ENCODE peak calls at places on chromosomes 1 and 21, in eight cellular contexts. D is HCT116; R is OCI-LY7; V is transverse colon; F is stomach; K is uterus; W is IMR-90; H is CD8-positive, alpha-beta memory T cell. Z is an unnamed sample.

GRCh38 chr1:33916786-33917185 is 52.9 kb downstream of the HMGB4 start:
- DNase-seq in D (no peak), R (no peak), V (no peak), F (no peak), K (no peak), W (no peak), H (no peak), Z (no peak)

GRCh38 chr1:9249534-9250335 is 15.2 kb downstream of the H6PD start:
- DNase-seq in D (no peak), R (peak; percentile 34), V (peak; percentile 52), F (peak; percentile 64), K (peak; percentile 49), W (peak; percentile 44), H (no peak), Z (peak; percentile 72)

GRCh38 chr21:17903029-17903806 is 84.1 kb upstream of the C21orf91 start:
- DNase-seq in D (no peak), R (peak; percentile 74), V (no peak), F (no peak), K (no peak), W (peak; percentile 49), H (no peak), Z (no peak)

GRCh38 chr21:31497939-31498338 is 153.9 kb upstream of the TIAM1 start:
- DNase-seq in D (no peak), R (no peak), V (no peak), F (no peak), K (no peak), W (no peak), H (no peak), Z (no peak)

GRCh38 chr21:16709866-16710550 is 802.8 kb upstream of the CXADR start:
- DNase-seq in D (no peak), R (no peak), V (no peak), F (no peak), K (peak; percentile 77), W (peak; percentile 77), H (no peak), Z (no peak)

GRCh38 chr1:47823016-47823843 is 174.0 kb downstream of the TRABD2B start:
- DNase-seq in D (no peak), R (no peak), V (no peak), F (no peak), K (no peak), W (no peak), H (no peak), Z (no peak)

GRCh38 chr1:234533975-234534876 is 55.2 kb upstream of the TARBP1 start:
- DNase-seq in D (no peak), R (no peak), V (peak; percentile 80), F (peak; percentile 85), K (peak; percentile 98), W (peak; percentile 98), H (no peak), Z (peak; percentile 63)

GRCh38 chr21:33949516-33950424 is 34.2 kb upstream of the ATP5PO start:
- DNase-seq in D (no peak), R (no peak), V (no peak), F (no peak), K (no peak), W (no peak), H (peak; percentile 30), Z (no peak)

GRCh38 chr21:39961251-39961650 is 94.0 kb downstream of the PCP4 start:
- DNase-seq in D (no peak), R (no peak), V (no peak), F (no peak), K (no peak), W (no peak), H (no peak), Z (no peak)

GRCh38 chr21:39971961-39972360 is 104.7 kb downstream of the PCP4 start:
- DNase-seq in D (no peak), R (no peak), V (no peak), F (no peak), K (no peak), W (no peak), H (no peak), Z (no peak)

GRCh38 chr21:39968010-39968409 is 100.8 kb downstream of the PCP4 start:
- DNase-seq in D (no peak), R (no peak), V (no peak), F (no peak), K (no peak), W (no peak), H (no peak), Z (no peak)

GRCh38 chr21:39969691-39970364 is 102.6 kb downstream of the PCP4 start:
- DNase-seq in D (no peak), R (no peak), V (no peak), F (no peak), K (no peak), W (no peak), H (no peak), Z (no peak)

DNA sequence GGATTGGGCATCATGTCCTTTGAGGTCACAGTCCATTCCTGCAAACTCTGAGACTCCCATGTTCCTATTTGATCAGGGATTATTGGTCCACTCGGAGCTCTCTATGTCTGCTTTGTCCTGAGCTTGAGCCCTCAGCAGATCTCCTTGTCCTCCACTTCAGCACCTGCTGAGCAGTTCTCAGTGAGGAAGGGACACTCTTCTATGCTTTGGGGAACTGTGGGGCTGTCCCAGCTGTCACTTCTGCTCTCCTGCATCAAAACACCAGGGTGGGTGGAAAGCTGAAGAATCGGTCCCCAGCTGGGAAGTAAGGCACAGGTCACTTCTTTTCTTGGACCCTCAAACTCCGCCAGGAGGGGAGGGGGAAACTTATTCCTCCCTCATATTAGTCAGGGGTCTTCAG is 99.5 kb downstream of the PCP4 start:
- DNase-seq in D (no peak), R (no peak), V (no peak), F (no peak), K (no peak), W (no peak), H (no peak), Z (no peak)
- H3K4me1 ChIP-seq in D (no peaks in the 10 kb centered on the region), R (no peaks in the 10 kb centered on the region), V (no peaks in the 10 kb centered on the region), F (no peaks in the 10 kb centered on the region), K (no peaks in the 10 kb centered on the region), W (no peaks in the 10 kb centered on the region), H (no peaks in the 10 kb centered on the region), Z (no peaks in the 10 kb centered on the region)

GRCh38 chr1:85202864-85203255 is 2.0 kb upstream of the SYDE2 start:
- DNase-seq in D (no peak), R (no peak), V (no peak), F (no peak), K (no peak), W (no peak), H (no peak), Z (no peak)

GRCh38 chr1:85200870-85201339 is at the start of gene SYDE2:
- DNase-seq in D (no peak), R (peak; percentile 35), V (peak; percentile 84), F (peak; percentile 82), K (peak; percentile 77), W (peak; percentile 58), H (peak; percentile 61), Z (peak; percentile 69)

GRCh38 chr1:85202092-85202863 is 1.5 kb upstream of the SYDE2 start:
- DNase-seq in D (no peak), R (no peak), V (no peak), F (no peak), K (no peak), W (no peak), H (no peak), Z (no peak)

GRCh38 chr1:85201340-85202091 is 700 bp upstream of the SYDE2 start:
- DNase-seq in D (no peak), R (peak; percentile 4), V (peak; percentile 76), F (peak; percentile 78), K (peak; percentile 71), W (peak; percentile 49), H (peak; percentile 48), Z (peak; percentile 76)

GRCh38 chr1:85203573-85204169 is 2.9 kb upstream of the SYDE2 start:
- DNase-seq in D (no peak), R (no peak), V (no peak), F (no peak), K (no peak), W (peak; percentile 22), H (no peak), Z (no peak)
- H3K27ac ChIP-seq in D (no peak overlapping the region), R (no peak overlapping the region), V (peak overlapping the region; percentile 98), F (no peak overlapping the region), K (no peak overlapping the region), W (no peak overlapping the region), H (no peak overlapping the region), Z (no peak overlapping the region)

GRCh38 chr1:77975907-77976306 is 3.0 kb downstream of the FUBP1 start:
- DNase-seq in D (no peak), R (no peak), V (no peak), F (no peak), K (no peak), W (no peak), H (no peak), Z (no peak)
- H3K4me1 ChIP-seq in D (peaks cover 12% of the 10 kb centered on the region), R (peaks cover 34% of the 10 kb centered on the region), V (peaks cover 66% of the 10 kb centered on the region), F (peaks cover 67% of the 10 kb centered on the region), K (peaks cover 5% of the 10 kb centered on the region), W (peaks cover 2% of the 10 kb centered on the region), H (peaks cover 62% of the 10 kb centered on the region), Z (no peaks in the 10 kb centered on the region)

GRCh38 chr1:37323486-37324377 is 150.6 kb upstream of the ZC3H12A start:
- DNase-seq in D (no peak), R (peak; percentile 54), V (no peak), F (no peak), K (no peak), W (peak; percentile 3), H (no peak), Z (no peak)

GRCh38 chr1:37325010-37325409 is 149.4 kb upstream of the ZC3H12A start:
- DNase-seq in D (no peak), R (no peak), V (no peak), F (no peak), K (no peak), W (no peak), H (no peak), Z (no peak)

GRCh38 chr1:37325509-37326437 is 148.6 kb upstream of the ZC3H12A start:
- DNase-seq in D (peak; percentile 31), R (no peak), V (no peak), F (no peak), K (no peak), W (no peak), H (no peak), Z (no peak)
- H3K27ac ChIP-seq in D (no peak overlapping the region), R (no peak overlapping the region), V (no peak overlapping the region), F (no peak overlapping the region), K (no peak overlapping the region), W (no peak overlapping the region), H (no peak overlapping the region), Z (no peak overlapping the region)

GRCh38 chr1:161707503-161707902 is 474 bp downstream of the FCRLA start:
- DNase-seq in D (no peak), R (no peak), V (no peak), F (no peak), K (no peak), W (no peak), H (no peak), Z (no peak)

GRCh38 chr1:161709373-161709772 is 2.3 kb downstream of the FCRLA start:
- DNase-seq in D (no peak), R (peak; percentile 70), V (no peak), F (no peak), K (no peak), W (no peak), H (no peak), Z (no peak)

GRCh38 chr1:161706483-161707347 is at the start of gene FCRLA:
- DNase-seq in D (no peak), R (peak; percentile 94), V (no peak), F (no peak), K (no peak), W (peak; percentile 97), H (no peak), Z (peak; percentile 53)

GRCh38 chr1:161705537-161705936 is 1.5 kb upstream of the FCRLA start:
- DNase-seq in D (no peak), R (peak; percentile 92), V (no peak), F (no peak), K (no peak), W (no peak), H (no peak), Z (peak; percentile 70)

GRCh38 chr1:161706116-161706482 is 930 bp upstream of the FCRLA start:
- DNase-seq in D (no peak), R (no peak), V (no peak), F (no peak), K (no peak), W (peak; percentile 75), H (no peak), Z (no peak)
- H3K4me1 ChIP-seq in D (no peaks in the 10 kb centered on the region), R (peaks cover 48% of the 10 kb centered on the region), V (no peaks in the 10 kb centered on the region), F (no peaks in the 10 kb centered on the region), K (no peaks in the 10 kb centered on the region), W (peaks cover 11% of the 10 kb centered on the region), H (no peaks in the 10 kb centered on the region), Z (no peaks in the 10 kb centered on the region)